ENCODE peak calls at places on chromosomes 7 and 10, in seven cellular contexts. One of them, this sample, is unnamed.

GRCh38 chr10:71752391-71753090 is 20.8 kb downstream of the VSIR start:
- DNase-seq in AML-193: no peak
- DNase-seq in T-cell: no peak
- DNase-seq in stomach: no peak
- DNase-seq in NCI-H1092 treated with DMSO at 0.1 percent for 48 hours: no peak
- DNase-seq in lower leg skin: no peak
- DNase-seq in T-helper 9 cell: no peak
- DNase-seq in this sample: no peak

GRCh38 chr7:17952387-17952786 is 12.1 kb upstream of the SNX13 start:
- DNase-seq in AML-193: no peak
- DNase-seq in T-cell: no peak
- DNase-seq in stomach: no peak
- DNase-seq in NCI-H1092 treated with DMSO at 0.1 percent for 48 hours: no peak
- DNase-seq in lower leg skin: no peak
- DNase-seq in T-helper 9 cell: no peak
- DNase-seq in this sample: no peak

GRCh38 chr7:124649397-124650029 is 116.1 kb downstream of the GPR37 start:
- DNase-seq in AML-193: no peak
- DNase-seq in T-cell: no peak
- DNase-seq in stomach: no peak
- DNase-seq in NCI-H1092 treated with DMSO at 0.1 percent for 48 hours: no peak
- DNase-seq in lower leg skin: no peak
- DNase-seq in T-helper 9 cell: no peak
- DNase-seq in this sample: no peak

GRCh38 chr7:128882134-128882533 is 19.5 kb downstream of the ATP6V1F start:
- DNase-seq in AML-193: no peak
- DNase-seq in T-cell: no peak
- DNase-seq in stomach: no peak
- DNase-seq in NCI-H1092 treated with DMSO at 0.1 percent for 48 hours: no peak
- DNase-seq in lower leg skin: no peak
- DNase-seq in T-helper 9 cell: no peak
- DNase-seq in this sample: no peak

GRCh38 chr7:88176190-88176589 is 43.6 kb downstream of the SRI start:
- DNase-seq in AML-193: no peak
- DNase-seq in T-cell: no peak
- DNase-seq in stomach: no peak
- DNase-seq in NCI-H1092 treated with DMSO at 0.1 percent for 48 hours: no peak
- DNase-seq in lower leg skin: no peak
- DNase-seq in T-helper 9 cell: no peak
- DNase-seq in this sample: no peak

GRCh38 chr10:114336823-114337509 is 67.3 kb downstream of the AFAP1L2 start:
- DNase-seq in AML-193: no peak
- DNase-seq in T-cell: no peak
- DNase-seq in stomach: no peak
- DNase-seq in NCI-H1092 treated with DMSO at 0.1 percent for 48 hours: no peak
- DNase-seq in lower leg skin: no peak
- DNase-seq in T-helper 9 cell: no peak
- DNase-seq in this sample: no peak

GRCh38 chr7:44309271-44310091 is 15.9 kb downstream of the CAMK2B start:
- DNase-seq in AML-193: no peak
- DNase-seq in T-cell: peak; percentile 24
- DNase-seq in stomach: peak; percentile 67
- DNase-seq in NCI-H1092 treated with DMSO at 0.1 percent for 48 hours: peak; percentile 8
- DNase-seq in lower leg skin: peak; percentile 86
- DNase-seq in T-helper 9 cell: no peak
- DNase-seq in this sample: peak; percentile 25

GRCh38 chr7:122488241-122488640 is 183.7 kb upstream of the FEZF1 start:
- DNase-seq in AML-193: no peak
- DNase-seq in T-cell: no peak
- DNase-seq in stomach: no peak
- DNase-seq in NCI-H1092 treated with DMSO at 0.1 percent for 48 hours: no peak
- DNase-seq in lower leg skin: no peak
- DNase-seq in T-helper 9 cell: no peak
- DNase-seq in this sample: no peak

GRCh38 chr7:96701258-96701657 is 8.4 kb downstream of the SEM1 start:
- DNase-seq in AML-193: no peak
- DNase-seq in T-cell: no peak
- DNase-seq in stomach: no peak
- DNase-seq in NCI-H1092 treated with DMSO at 0.1 percent for 48 hours: no peak
- DNase-seq in lower leg skin: no peak
- DNase-seq in T-helper 9 cell: no peak
- DNase-seq in this sample: no peak

GRCh38 chr10:99370993-99371392 is 41.8 kb downstream of the CNNM1 start:
- DNase-seq in AML-193: no peak
- DNase-seq in T-cell: no peak
- DNase-seq in stomach: no peak
- DNase-seq in NCI-H1092 treated with DMSO at 0.1 percent for 48 hours: peak; percentile 31
- DNase-seq in lower leg skin: no peak
- DNase-seq in T-helper 9 cell: no peak
- DNase-seq in this sample: no peak

GRCh38 chr7:105304040-105304895 is 84.5 kb downstream of the SRPK2 start:
- DNase-seq in AML-193: no peak
- DNase-seq in T-cell: no peak
- DNase-seq in stomach: no peak
- DNase-seq in NCI-H1092 treated with DMSO at 0.1 percent for 48 hours: no peak
- DNase-seq in lower leg skin: no peak
- DNase-seq in T-helper 9 cell: no peak
- DNase-seq in this sample: no peak

GRCh38 chr10:89171996-89172395 is 35.1 kb downstream of the CH25H start:
- DNase-seq in AML-193: no peak
- DNase-seq in T-cell: no peak
- DNase-seq in stomach: no peak
- DNase-seq in NCI-H1092 treated with DMSO at 0.1 percent for 48 hours: no peak
- DNase-seq in lower leg skin: no peak
- DNase-seq in T-helper 9 cell: no peak
- DNase-seq in this sample: no peak

GRCh38 chr10:88222878-88223277 is 359.5 kb downstream of the PTEN start:
- DNase-seq in AML-193: no peak
- DNase-seq in T-cell: no peak
- DNase-seq in stomach: no peak
- DNase-seq in NCI-H1092 treated with DMSO at 0.1 percent for 48 hours: no peak
- DNase-seq in lower leg skin: no peak
- DNase-seq in T-helper 9 cell: no peak
- DNase-seq in this sample: no peak

GRCh38 chr10:115861864-115862263 is 411.1 kb downstream of the GFRA1 start:
- DNase-seq in AML-193: no peak
- DNase-seq in T-cell: no peak
- DNase-seq in stomach: no peak
- DNase-seq in NCI-H1092 treated with DMSO at 0.1 percent for 48 hours: no peak
- DNase-seq in lower leg skin: no peak
- DNase-seq in T-helper 9 cell: no peak
- DNase-seq in this sample: no peak

GRCh38 chr7:110090113-110090820 is 1000.7 kb upstream of the LRRN3 start:
- DNase-seq in AML-193: peak; percentile 12
- DNase-seq in T-cell: no peak
- DNase-seq in stomach: no peak
- DNase-seq in NCI-H1092 treated with DMSO at 0.1 percent for 48 hours: peak; percentile 15
- DNase-seq in lower leg skin: no peak
- DNase-seq in T-helper 9 cell: no peak
- DNase-seq in this sample: peak; percentile 13

GRCh38 chr10:91992026-91992425 is 68.5 kb downstream of the BTAF1 start:
- DNase-seq in AML-193: no peak
- DNase-seq in T-cell: no peak
- DNase-seq in stomach: no peak
- DNase-seq in NCI-H1092 treated with DMSO at 0.1 percent for 48 hours: no peak
- DNase-seq in lower leg skin: no peak
- DNase-seq in T-helper 9 cell: no peak
- DNase-seq in this sample: no peak

GRCh38 chr7:29555061-29555460 is 8.6 kb upstream of the PRR15 start:
- DNase-seq in AML-193: no peak
- DNase-seq in T-cell: no peak
- DNase-seq in stomach: no peak
- DNase-seq in NCI-H1092 treated with DMSO at 0.1 percent for 48 hours: no peak
- DNase-seq in lower leg skin: no peak
- DNase-seq in T-helper 9 cell: no peak
- DNase-seq in this sample: no peak